ENCODE peak calls at places on chromosome 3, in six cellular contexts. N, P, Q, Z, F and D are unnamed samples.

GRCh38 chr3:119240101-119240581 is 537 bp downstream of the B4GALT4 start:
- DNase-seq in N (no peak), P (peak; percentile 8), Q (no peak), Z (peak; percentile 77), F (no peak), D (no peak)

GRCh38 chr3:194275231-194275671 is 75.9 kb downstream of the CPN2 start:
- DNase-seq in N (no peak), P (no peak), Q (no peak), Z (peak; percentile 64), F (no peak), D (no peak)

GRCh38 chr3:157066335-157067071 is 93.4 kb downstream of the CCNL1 start:
- DNase-seq in N (no peak), P (no peak), Q (no peak), Z (peak; percentile 34), F (no peak), D (no peak)

GRCh38 chr3:146241523-146242240 is 9.2 kb downstream of the PLSCR4 start:
- DNase-seq in N (no peak), P (no peak), Q (no peak), Z (no peak), F (no peak), D (peak; percentile 56)

GRCh38 chr3:103515116-103515515 is 1080.3 kb downstream of the ZPLD1 start:
- DNase-seq in N (no peak), P (no peak), Q (no peak), Z (no peak), F (no peak), D (no peak)

GRCh38 chr3:133457465-133458067 is 57.7 kb downstream of the BFSP2 start:
- DNase-seq in N (no peak), P (no peak), Q (peak; percentile 23), Z (no peak), F (no peak), D (no peak)

GRCh38 chr3:103055021-103055420 is 620.2 kb downstream of the ZPLD1 start:
- DNase-seq in N (no peak), P (no peak), Q (no peak), Z (no peak), F (no peak), D (no peak)

GRCh38 chr3:79326642-79327041 is 441.2 kb downstream of the ROBO1 start:
- DNase-seq in N (no peak), P (no peak), Q (no peak), Z (no peak), F (no peak), D (no peak)

GRCh38 chr3:121542924-121543323 is 2.9 kb downstream of the POLQ start:
- DNase-seq in N (no peak), P (no peak), Q (no peak), Z (no peak), F (no peak), D (no peak)

GRCh38 chr3:72338942-72339749 is 509.1 kb downstream of the SHQ1 start:
- DNase-seq in N (peak; percentile 91), P (no peak), Q (no peak), Z (no peak), F (no peak), D (peak; percentile 88)

GRCh38 chr3:36701249-36701572 is 63.1 kb downstream of the DCLK3 start:
- DNase-seq in N (no peak), P (no peak), Q (no peak), Z (no peak), F (no peak), D (no peak)

GRCh38 chr3:37594873-37595783 is 266.6 kb upstream of the CTDSPL start:
- DNase-seq in N (no peak), P (peak; percentile 6), Q (peak; percentile 75), Z (no peak), F (no peak), D (no peak)

GRCh38 chr3:42539871-42540714 is 37.6 kb downstream of the VIPR1 start:
- DNase-seq in N (no peak), P (no peak), Q (peak; percentile 64), Z (peak; percentile 96), F (peak; percentile 54), D (no peak)

GRCh38 chr3:173770011-173770410 is 372.5 kb downstream of the NLGN1 start:
- DNase-seq in N (peak; percentile 14), P (no peak), Q (no peak), Z (no peak), F (no peak), D (no peak)

GRCh38 chr3:5473471-5473870 is 286.0 kb downstream of the EDEM1 start:
- DNase-seq in N (no peak), P (no peak), Q (no peak), Z (no peak), F (no peak), D (no peak)

GRCh38 chr3:147141516-147141915 is 264.8 kb downstream of the ZIC4 start:
- DNase-seq in N (no peak), P (no peak), Q (no peak), Z (no peak), F (no peak), D (no peak)

GRCh38 chr3:185950720-185951119 is 12.9 kb upstream of the TRA2B start:
- DNase-seq in N (no peak), P (no peak), Q (no peak), Z (no peak), F (no peak), D (no peak)

GRCh38 chr3:14866627-14867026 is 47.9 kb downstream of the FGD5 start:
- DNase-seq in N (no peak), P (no peak), Q (no peak), Z (no peak), F (no peak), D (no peak)

GRCh38 chr3:186219211-186219638 is 110.3 kb upstream of the ETV5 start:
- DNase-seq in N (no peak), P (no peak), Q (no peak), Z (no peak), F (no peak), D (no peak)

GRCh38 chr3:5012398-5012797 is 33.2 kb downstream of the BHLHE40 start:
- DNase-seq in N (no peak), P (no peak), Q (no peak), Z (peak; percentile 56), F (no peak), D (no peak)

GRCh38 chr3:164387236-164387635 is 691.1 kb downstream of the SI start:
- DNase-seq in N (no peak), P (no peak), Q (no peak), Z (no peak), F (no peak), D (no peak)

GRCh38 chr3:144516029-144516428 is 544.4 kb downstream of the DIPK2A start:
- DNase-seq in N (no peak), P (no peak), Q (no peak), Z (no peak), F (no peak), D (no peak)

GRCh38 chr3:30319713-30320112 is 286.7 kb upstream of the TGFBR2 start:
- DNase-seq in N (no peak), P (no peak), Q (peak; percentile 77), Z (peak; percentile 71), F (peak; percentile 4), D (peak; percentile 40)

GRCh38 chr3:73298243-73299183 is 237.1 kb downstream of the EBLN2 start:
- DNase-seq in N (no peak), P (peak; percentile 79), Q (no peak), Z (no peak), F (no peak), D (no peak)

GRCh38 chr3:49316696-49317457 is 23.0 kb downstream of the USP4 start:
- DNase-seq in N (no peak), P (no peak), Q (no peak), Z (no peak), F (no peak), D (no peak)

GRCh38 chr3:106825962-106826605 is 551.2 kb upstream of the CCDC54 start:
- DNase-seq in N (peak; percentile 66), P (no peak), Q (no peak), Z (no peak), F (no peak), D (no peak)

GRCh38 chr3:134039161-134039862 is 9.6 kb upstream of the SLCO2A1 start:
- DNase-seq in N (no peak), P (no peak), Q (no peak), Z (peak; percentile 81), F (no peak), D (no peak)

GRCh38 chr3:115616461-115616860 is 6.8 kb upstream of the GAP43 start:
- DNase-seq in N (no peak), P (no peak), Q (no peak), Z (no peak), F (no peak), D (no peak)

GRCh38 chr3:89145995-89146394 is 38.6 kb downstream of the EPHA3 start:
- DNase-seq in N (peak; percentile 73), P (no peak), Q (no peak), Z (no peak), F (no peak), D (peak; percentile 94)

GRCh38 chr3:12662593-12663310 is 1.2 kb downstream of the RAF1 start:
- DNase-seq in N (no peak), P (no peak), Q (no peak), Z (peak; percentile 75), F (peak; percentile 10), D (no peak)